ENCODE peak calls at places on chromosomes 16 and 17, in seven cellular contexts. P, G, H, N, F, R and X are unnamed samples.

GRCh38 chr17:16419074-16419928 is 3.9 kb downstream of the TRPV2 start:
- DNase-seq in P (peak; percentile 59), G (no peak), H (no peak), N (peak; percentile 78), F (peak; percentile 59), R (peak; percentile 54), X (no peak)

GRCh38 chr16:55779391-55780094 is 53.4 kb downstream of the CES1 start:
- DNase-seq in P (no peak), G (no peak), H (no peak), N (no peak), F (no peak), R (no peak), X (no peak)

GRCh38 chr17:59506907-59507726 is 58.3 kb upstream of the DHX40 start:
- DNase-seq in P (no peak), G (no peak), H (no peak), N (no peak), F (no peak), R (no peak), X (no peak)

GRCh38 chr17:76452102-76452645 is 778 bp downstream of the UBE2O start:
- DNase-seq in P (no peak), G (no peak), H (no peak), N (no peak), F (no peak), R (no peak), X (peak; percentile 57)

GRCh38 chr16:83356986-83357385 is 450.8 kb upstream of the HSBP1 start:
- DNase-seq in P (no peak), G (no peak), H (no peak), N (no peak), F (no peak), R (no peak), X (no peak)

GRCh38 chr17:57166803-57167202 is 81.8 kb downstream of the AKAP1 start:
- DNase-seq in P (no peak), G (no peak), H (peak; percentile 26), N (no peak), F (no peak), R (no peak), X (no peak)

GRCh38 chr16:75175074-75175473 is 26.8 kb downstream of the ZFP1 start:
- DNase-seq in P (no peak), G (no peak), H (no peak), N (no peak), F (no peak), R (no peak), X (no peak)

GRCh38 chr17:75516619-75517276 is 420 bp downstream of the TSEN54 start:
- DNase-seq in P (no peak), G (peak; percentile 70), H (no peak), N (no peak), F (no peak), R (no peak), X (peak; percentile 26)

GRCh38 chr16:26374279-26374925 is 682.6 kb downstream of the HS3ST4 start:
- DNase-seq in P (no peak), G (no peak), H (no peak), N (no peak), F (no peak), R (no peak), X (no peak)

GRCh38 chr16:29974291-29975133 is 844 bp downstream of the TAOK2 start:
- DNase-seq in P (peak; percentile 49), G (no peak), H (no peak), N (peak; percentile 56), F (no peak), R (no peak), X (no peak)

GRCh38 chr16:73058616-73059409 is 10.9 kb upstream of the ZFHX3 start:
- DNase-seq in P (peak; percentile 24), G (peak; percentile 69), H (peak; percentile 38), N (peak; percentile 77), F (no peak), R (no peak), X (peak; percentile 56)

GRCh38 chr16:29834079-29834478 is 13.8 kb downstream of the MVP start:
- DNase-seq in P (no peak), G (no peak), H (no peak), N (no peak), F (no peak), R (no peak), X (no peak)

GRCh38 chr17:17692353-17693252 is 11.3 kb downstream of the RAI1 start:
- DNase-seq in P (no peak), G (no peak), H (no peak), N (no peak), F (no peak), R (peak; percentile 52), X (no peak)

GRCh38 chr17:68013385-68013784 is 17.1 kb upstream of the C17orf58 start:
- DNase-seq in P (no peak), G (no peak), H (no peak), N (no peak), F (no peak), R (no peak), X (no peak)

GRCh38 chr17:4722678-4723240 is 8.5 kb upstream of the MED11 start:
- DNase-seq in P (no peak), G (no peak), H (no peak), N (no peak), F (no peak), R (no peak), X (no peak)

GRCh38 chr17:75088902-75089417 is 1.2 kb downstream of the SLC16A5 start:
- DNase-seq in P (no peak), G (no peak), H (no peak), N (no peak), F (no peak), R (peak; percentile 57), X (no peak)

GRCh38 chr16:68272501-68273209 is 8.3 kb downstream of the SLC7A6 start:
- DNase-seq in P (no peak), G (no peak), H (no peak), N (no peak), F (no peak), R (no peak), X (peak; percentile 49)

DNA sequence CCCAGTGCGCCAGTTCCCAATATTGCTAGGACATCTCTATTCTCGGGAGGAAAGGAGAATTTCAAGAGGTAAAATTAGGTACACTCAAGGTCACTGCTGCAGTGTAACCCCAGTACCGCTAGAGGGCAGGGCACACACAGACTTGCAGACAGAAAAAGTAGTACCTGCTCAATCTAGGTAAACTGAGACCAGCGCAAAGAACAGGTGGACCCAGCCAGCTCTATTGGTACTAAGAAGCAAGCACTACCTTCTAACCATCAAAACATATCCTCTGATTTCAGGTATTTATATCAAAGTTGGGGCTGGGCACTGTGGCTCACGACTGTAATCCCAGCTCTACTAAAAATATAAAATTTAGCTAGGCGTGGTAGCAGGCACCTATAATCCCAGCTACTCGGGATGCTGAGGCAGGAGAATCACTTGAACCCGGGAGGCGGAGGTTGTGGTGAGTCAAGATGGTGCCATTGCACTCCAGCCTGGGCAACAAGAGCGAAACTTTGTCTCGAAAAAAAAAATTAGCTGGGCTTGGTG is 3.6 kb upstream of the WDR81 start:
- DNase-seq in P (no peak), G (peak; percentile 85), H (peak; percentile 61), N (no peak), F (no peak), R (peak; percentile 51), X (no peak)
- TF ChIP-seq JUND in P (no peak), G (no peak), H (no peak), N (no peak), F (no peak), R (no peak), X (no peak)

DNA sequence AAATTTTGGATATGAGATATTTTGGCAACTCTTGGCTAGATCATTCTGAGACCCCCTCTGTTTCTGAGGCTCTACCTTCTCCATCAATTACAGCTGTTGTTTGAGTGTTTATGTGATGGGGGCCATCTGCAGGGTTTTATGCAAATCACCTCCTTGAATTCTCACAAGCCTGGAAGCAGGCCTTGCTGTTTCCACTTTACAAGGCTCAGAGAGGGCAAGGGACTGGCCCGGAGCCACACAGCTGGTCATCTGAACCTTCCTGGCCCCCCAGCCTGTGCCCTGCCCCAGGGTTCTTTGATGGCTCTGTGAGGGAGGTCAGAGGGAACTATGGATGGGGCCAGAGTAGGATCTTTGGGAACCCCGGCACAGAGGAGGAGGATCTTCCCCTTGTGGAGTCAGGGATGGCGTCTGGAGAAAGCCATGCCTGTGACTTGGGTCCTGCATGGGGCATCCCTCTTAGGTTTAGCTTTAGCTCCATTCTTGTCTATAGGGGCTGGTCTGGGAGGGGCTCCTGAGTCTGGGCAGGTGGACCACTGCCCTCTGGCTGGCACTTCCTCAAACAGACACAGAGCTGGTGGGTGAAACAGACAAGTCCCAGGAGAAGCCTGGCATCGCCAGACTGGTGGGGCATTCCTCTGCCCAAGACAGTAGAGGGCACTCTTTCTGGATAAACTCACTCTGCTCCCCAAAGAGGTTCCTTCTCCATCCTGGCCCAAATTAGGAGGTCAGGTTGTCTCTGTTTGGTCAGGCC is 26.2 kb downstream of the IL21R start:
- DNase-seq in P (no peak), G (peak; percentile 46), H (no peak), N (no peak), F (no peak), R (no peak), X (no peak)
- TF ChIP-seq JUND in P (no peak), G (no peak), H (no peak), N (no peak), F (no peak), R (no peak), X (no peak)

GRCh38 chr16:80622007-80622406 is 81.2 kb downstream of the DYNLRB2 start:
- DNase-seq in P (no peak), G (no peak), H (no peak), N (no peak), F (no peak), R (no peak), X (no peak)
- TF ChIP-seq JUND in P (no peak), G (no peak), H (no peak), N (no peak), F (no peak), R (no peak), X (no peak)

GRCh38 chr17:6472517-6472916 is 28.3 kb downstream of the PIMREG start:
- DNase-seq in P (no peak), G (no peak), H (no peak), N (no peak), F (no peak), R (no peak), X (no peak)

GRCh38 chr17:6470751-6471521 is 26.7 kb downstream of the PIMREG start:
- DNase-seq in P (no peak), G (no peak), H (no peak), N (no peak), F (no peak), R (no peak), X (no peak)

GRCh38 chr17:6473128-6473767 is 29.0 kb downstream of the PIMREG start:
- DNase-seq in P (peak; percentile 77), G (peak; percentile 93), H (peak; percentile 40), N (peak; percentile 92), F (no peak), R (peak; percentile 50), X (peak; percentile 69)

GRCh38 chr17:6470146-6470718 is 26.0 kb downstream of the PIMREG start:
- DNase-seq in P (no peak), G (no peak), H (no peak), N (no peak), F (no peak), R (no peak), X (no peak)

GRCh38 chr17:6471531-6472465 is 27.5 kb downstream of the PIMREG start:
- DNase-seq in P (peak; percentile 26), G (no peak), H (no peak), N (no peak), F (no peak), R (no peak), X (no peak)
- TF ChIP-seq JUND in P (peak; percentile 34), G (no peak), H (no peak), N (no peak), F (no peak), R (no peak), X (no peak)